ENCODE peak calls at places on chromosome 7, in six cellular contexts. One of them, this sample, is unnamed.

GRCh38 chr7:157521061-157521731 is 184.4 kb downstream of the DNAJB6 start:
- DNase-seq in stimulated activated CD4-positive, alpha-beta T cell treated with anti-CD3 and anti-CD28 coated beads, Interleukin-4, amount 100 ng/mL, for 1 hour: no peak
- DNase-seq in suprapubic skin: peak; percentile 74
- DNase-seq in chondrocyte: peak; percentile 87
- DNase-seq in RKO: no peak
- DNase-seq in AG04450: no peak
- DNase-seq in this sample: peak; percentile 44

GRCh38 chr7:151572136-151572535 is 52.4 kb upstream of the RHEB start:
- DNase-seq in chondrocyte: no peak
- DNase-seq in AG04450: no peak
- DNase-seq in suprapubic skin: no peak
- DNase-seq in stimulated activated CD4-positive, alpha-beta T cell treated with anti-CD3 and anti-CD28 coated beads, Interleukin-4, amount 100 ng/mL, for 1 hour: no peak
- DNase-seq in RKO: no peak
- DNase-seq in this sample: no peak

GRCh38 chr7:15130666-15131541 is 228.4 kb upstream of the DGKB start:
- DNase-seq in chondrocyte: no peak
- DNase-seq in RKO: peak; percentile 17
- DNase-seq in stimulated activated CD4-positive, alpha-beta T cell treated with anti-CD3 and anti-CD28 coated beads, Interleukin-4, amount 100 ng/mL, for 1 hour: no peak
- DNase-seq in suprapubic skin: no peak
- DNase-seq in AG04450: no peak
- DNase-seq in this sample: no peak

GRCh38 chr7:78489851-78490250 is 691.3 kb downstream of the PHTF2 start:
- DNase-seq in AG04450: no peak
- DNase-seq in RKO: no peak
- DNase-seq in chondrocyte: no peak
- DNase-seq in suprapubic skin: no peak
- DNase-seq in stimulated activated CD4-positive, alpha-beta T cell treated with anti-CD3 and anti-CD28 coated beads, Interleukin-4, amount 100 ng/mL, for 1 hour: no peak
- DNase-seq in this sample: no peak

GRCh38 chr7:22348379-22348778 is 8.6 kb downstream of the RAPGEF5 start:
- DNase-seq in stimulated activated CD4-positive, alpha-beta T cell treated with anti-CD3 and anti-CD28 coated beads, Interleukin-4, amount 100 ng/mL, for 1 hour: no peak
- DNase-seq in suprapubic skin: no peak
- DNase-seq in chondrocyte: no peak
- DNase-seq in AG04450: no peak
- DNase-seq in RKO: peak; percentile 32
- DNase-seq in this sample: no peak

GRCh38 chr7:115680921-115681320 is 349.6 kb downstream of the TFEC start:
- DNase-seq in stimulated activated CD4-positive, alpha-beta T cell treated with anti-CD3 and anti-CD28 coated beads, Interleukin-4, amount 100 ng/mL, for 1 hour: no peak
- DNase-seq in RKO: no peak
- DNase-seq in suprapubic skin: no peak
- DNase-seq in chondrocyte: no peak
- DNase-seq in AG04450: no peak
- DNase-seq in this sample: no peak

GRCh38 chr7:57404343-57404966 is 45.5 kb upstream of the ZNF716 start:
- DNase-seq in chondrocyte: no peak
- DNase-seq in suprapubic skin: peak; percentile 64
- DNase-seq in RKO: no peak
- DNase-seq in stimulated activated CD4-positive, alpha-beta T cell treated with anti-CD3 and anti-CD28 coated beads, Interleukin-4, amount 100 ng/mL, for 1 hour: no peak
- DNase-seq in AG04450: no peak
- DNase-seq in this sample: no peak

GRCh38 chr7:120857558-120858298 is at the start of gene TSPAN12:
- DNase-seq in AG04450: no peak
- DNase-seq in chondrocyte: peak; percentile 92
- DNase-seq in stimulated activated CD4-positive, alpha-beta T cell treated with anti-CD3 and anti-CD28 coated beads, Interleukin-4, amount 100 ng/mL, for 1 hour: peak; percentile 52
- DNase-seq in suprapubic skin: peak; percentile 87
- DNase-seq in RKO: peak; percentile 84
- DNase-seq in this sample: peak; percentile 92

GRCh38 chr7:102024769-102025391 is 207.5 kb downstream of the CUX1 start:
- DNase-seq in AG04450: no peak
- DNase-seq in chondrocyte: no peak
- DNase-seq in stimulated activated CD4-positive, alpha-beta T cell treated with anti-CD3 and anti-CD28 coated beads, Interleukin-4, amount 100 ng/mL, for 1 hour: no peak
- DNase-seq in RKO: no peak
- DNase-seq in suprapubic skin: no peak
- DNase-seq in this sample: peak; percentile 74

GRCh38 chr7:976901-977325 is 1.6 kb upstream of the COX19 start:
- DNase-seq in RKO: no peak
- DNase-seq in AG04450: no peak
- DNase-seq in suprapubic skin: no peak
- DNase-seq in stimulated activated CD4-positive, alpha-beta T cell treated with anti-CD3 and anti-CD28 coated beads, Interleukin-4, amount 100 ng/mL, for 1 hour: no peak
- DNase-seq in chondrocyte: no peak
- DNase-seq in this sample: no peak

GRCh38 chr7:43294080-43294630 is 181.7 kb downstream of the HECW1 start:
- DNase-seq in suprapubic skin: no peak
- DNase-seq in chondrocyte: no peak
- DNase-seq in stimulated activated CD4-positive, alpha-beta T cell treated with anti-CD3 and anti-CD28 coated beads, Interleukin-4, amount 100 ng/mL, for 1 hour: no peak
- DNase-seq in RKO: no peak
- DNase-seq in AG04450: peak; percentile 34
- DNase-seq in this sample: no peak

GRCh38 chr7:27173412-27174076 is 576 bp downstream of the HOXA10 start:
- DNase-seq in AG04450: no peak
- DNase-seq in suprapubic skin: peak; percentile 74
- DNase-seq in stimulated activated CD4-positive, alpha-beta T cell treated with anti-CD3 and anti-CD28 coated beads, Interleukin-4, amount 100 ng/mL, for 1 hour: no peak
- DNase-seq in RKO: peak; percentile 54
- DNase-seq in chondrocyte: peak; percentile 66
- DNase-seq in this sample: peak; percentile 76

GRCh38 chr7:117250801-117251200 is 72.1 kb downstream of the WNT2 start:
- DNase-seq in RKO: no peak
- DNase-seq in suprapubic skin: no peak
- DNase-seq in AG04450: no peak
- DNase-seq in stimulated activated CD4-positive, alpha-beta T cell treated with anti-CD3 and anti-CD28 coated beads, Interleukin-4, amount 100 ng/mL, for 1 hour: no peak
- DNase-seq in chondrocyte: no peak
- DNase-seq in this sample: no peak

GRCh38 chr7:158023157-158023556 is 564.5 kb downstream of the PTPRN2 start:
- DNase-seq in stimulated activated CD4-positive, alpha-beta T cell treated with anti-CD3 and anti-CD28 coated beads, Interleukin-4, amount 100 ng/mL, for 1 hour: no peak
- DNase-seq in AG04450: no peak
- DNase-seq in chondrocyte: no peak
- DNase-seq in suprapubic skin: peak; percentile 31
- DNase-seq in RKO: no peak
- DNase-seq in this sample: peak; percentile 43

GRCh38 chr7:44157116-44158059 is 16.3 kb upstream of the MYL7 start:
- DNase-seq in suprapubic skin: peak; percentile 72
- DNase-seq in chondrocyte: no peak
- DNase-seq in AG04450: no peak
- DNase-seq in RKO: no peak
- DNase-seq in stimulated activated CD4-positive, alpha-beta T cell treated with anti-CD3 and anti-CD28 coated beads, Interleukin-4, amount 100 ng/mL, for 1 hour: no peak
- DNase-seq in this sample: peak; percentile 50

GRCh38 chr7:115516341-115516740 is 514.2 kb downstream of the TFEC start:
- DNase-seq in AG04450: no peak
- DNase-seq in suprapubic skin: no peak
- DNase-seq in chondrocyte: no peak
- DNase-seq in stimulated activated CD4-positive, alpha-beta T cell treated with anti-CD3 and anti-CD28 coated beads, Interleukin-4, amount 100 ng/mL, for 1 hour: no peak
- DNase-seq in RKO: no peak
- DNase-seq in this sample: no peak

This sample was measured in cardiac septum.